ENCODE peak calls at places on chromosome 3, in four cellular contexts. E is aorta, Y is Peyer's patch, D is stomach. Z is an unnamed sample. For H3K4me1, the result is how much of the 10 kb centered on the place peaks cover.

GRCh38 chr3:122314467-122314866 is 10.6 kb upstream of the CSTA start:
- DNase-seq in E (no peak), Y (no peak), D (no peak), Z (no peak)

GRCh38 chr3:25604107-25604805 is 60.5 kb downstream of the TOP2B start:
- DNase-seq in E (no peak), Y (no peak), D (no peak), Z (no peak)

GRCh38 chr3:149000207-149000745 is 8.9 kb downstream of the GYG1 start:
- DNase-seq in E (no peak), Y (no peak), D (no peak), Z (no peak)

GRCh38 chr3:28109829-28110228 is 131.6 kb upstream of the CMC1 start:
- DNase-seq in E (no peak), Y (no peak), D (no peak), Z (no peak)

GRCh38 chr3:187286467-187287059 is 5.0 kb downstream of the MASP1 start:
- DNase-seq in E (no peak), Y (no peak), D (no peak), Z (no peak)

GRCh38 chr3:160982497-160982896 is 122.7 kb downstream of the B3GALNT1 start:
- DNase-seq in E (no peak), Y (no peak), D (no peak), Z (no peak)

GRCh38 chr3:132593950-132594328 is 3.1 kb upstream of the ACKR4 start:
- DNase-seq in E (no peak), Y (no peak), D (no peak), Z (no peak)

GRCh38 chr3:38095687-38096483 is 41.0 kb downstream of the ACAA1 start:
- DNase-seq in E (peak), Y (peak), D (no peak), Z (no peak)

GRCh38 chr3:16183601-16184270 is 9.3 kb downstream of the GALNT15 start:
- DNase-seq in E (no peak), Y (no peak), D (no peak), Z (peak)

GRCh38 chr3:42706721-42707619 is 4.4 kb upstream of the HHATL start:
- DNase-seq in E (no peak), Y (no peak), D (no peak), Z (no peak)

GRCh38 chr3:179729086-179729485 is 76.2 kb downstream of the USP13 start:
- DNase-seq in E (no peak), Y (no peak), D (no peak), Z (no peak)

GRCh38 chr3:142259359-142259758 is 34.0 kb upstream of the GK5 start:
- DNase-seq in E (no peak), Y (no peak), D (no peak), Z (no peak)

GRCh38 chr3:131636266-131636775 is 133.6 kb upstream of the MRPL3 start:
- DNase-seq in E (no peak), Y (no peak), D (no peak), Z (no peak)

GRCh38 chr3:17655743-17656142 is 86.7 kb downstream of the TBC1D5 start:
- DNase-seq in E (no peak), Y (no peak), D (no peak), Z (no peak)

GRCh38 chr3:150762662-150763121 is 277 bp downstream of the SIAH2 start:
- DNase-seq in E (peak), Y (no peak), D (no peak), Z (no peak)

GRCh38 chr3:89957461-89957860 is 850.0 kb downstream of the EPHA3 start:
- DNase-seq in E (no peak), Y (no peak), D (no peak), Z (no peak)

GRCh38 chr3:8972614-8973013 is 9.3 kb upstream of the RAD18 start:
- DNase-seq in E (no peak), Y (no peak), D (no peak), Z (no peak)

GRCh38 chr3:64388886-64389285 is 163.6 kb upstream of the PRICKLE2 start:
- DNase-seq in E (no peak), Y (no peak), D (no peak), Z (no peak)

GRCh38 chr3:149542375-149543312 is 68.1 kb downstream of the TM4SF4 start:
- DNase-seq in E (no peak), Y (no peak), D (no peak), Z (no peak)

GRCh38 chr3:32284443-32284842 is 46.0 kb downstream of the CMTM8 start:
- DNase-seq in E (no peak), Y (no peak), D (no peak), Z (no peak)

GRCh38 chr3:40615110-40615915 is 90.6 kb downstream of the ZNF621 start:
- DNase-seq in E (no peak), Y (no peak), D (no peak), Z (no peak)

GRCh38 chr3:44685128-44685800 is 27.2 kb upstream of the ZNF502 start:
- DNase-seq in E (peak), Y (peak), D (peak), Z (peak)

GRCh38 chr3:124178531-124178930 is 186.6 kb upstream of the ROPN1 start:
- DNase-seq in E (no peak), Y (no peak), D (no peak), Z (no peak)

GRCh38 chr3:170848294-170848917 is 21.6 kb downstream of the RPL22L1 start:
- DNase-seq in E (no peak), Y (no peak), D (no peak), Z (no peak)

GRCh38 chr3:144119611-144120010 is 148.0 kb downstream of the DIPK2A start:
- DNase-seq in E (no peak), Y (no peak), D (no peak), Z (no peak)

GRCh38 chr3:84738101-84738500 is 220.7 kb upstream of the CADM2 start:
- DNase-seq in E (no peak), Y (no peak), D (no peak), Z (no peak)

GRCh38 chr3:194139977-194140351 is 4.0 kb downstream of the HES1 start:
- DNase-seq in E (no peak), Y (no peak), D (no peak), Z (no peak)

GRCh38 chr3:11136871-11137626 is 17.2 kb upstream of the HRH1 start:
- DNase-seq in E (peak), Y (no peak), D (no peak), Z (peak)

GRCh38 chr3:168511428-168512014 is 415.8 kb upstream of the GOLIM4 start:
- DNase-seq in E (no peak), Y (no peak), D (no peak), Z (no peak)

DNA sequence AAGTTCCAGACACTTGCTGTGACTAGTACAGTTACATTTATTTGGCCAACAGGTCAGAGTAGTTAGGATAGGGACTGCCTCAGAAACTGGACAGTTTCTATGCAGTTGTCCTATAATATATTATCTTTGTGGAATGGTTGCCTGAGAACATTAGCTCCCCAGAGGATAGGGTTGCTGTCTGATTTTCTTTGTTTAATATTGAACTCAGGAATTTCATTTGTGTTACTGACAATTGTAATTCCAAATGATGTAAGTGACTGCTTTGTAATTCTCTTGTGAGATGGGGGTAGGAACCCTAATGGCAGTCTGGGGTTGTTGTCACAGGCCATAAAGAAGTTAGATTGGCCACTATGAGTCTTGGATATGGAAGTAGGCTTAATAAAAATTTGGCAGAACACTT is 2.2 kb downstream of the NXPE3 start:
- DNase-seq in E (no peak), Y (no peak), D (no peak), Z (no peak)
- H3K27ac ChIP-seq in E (no peak), Y (no peak), D (no peak), Z (peak)

DNA sequence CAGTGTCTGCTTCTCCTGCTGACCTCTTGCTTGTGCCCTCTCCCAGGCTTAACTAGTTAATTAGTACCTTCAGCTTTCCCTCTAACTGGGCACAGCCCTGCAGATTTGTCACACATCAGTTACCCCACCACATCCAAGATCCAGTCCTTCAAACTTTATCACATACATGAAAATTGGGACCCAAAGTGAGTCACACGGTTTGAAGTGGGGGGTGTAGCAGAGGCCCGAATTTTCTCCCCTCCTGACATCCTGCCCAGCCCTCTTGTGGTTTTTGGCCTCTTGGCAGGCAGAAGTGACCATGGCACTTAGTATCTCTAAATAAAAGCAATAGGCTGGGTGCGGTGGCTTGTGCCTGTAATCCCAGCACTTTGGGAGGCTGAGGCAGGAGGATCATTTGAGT is 3.9 kb downstream of the MAPKAPK3 start:
- DNase-seq in E (no peak), Y (no peak), D (no peak), Z (no peak)
- H3K4me1 ChIP-seq in E (under half), Y (under half), D (half or more), Z (under half)

DNA sequence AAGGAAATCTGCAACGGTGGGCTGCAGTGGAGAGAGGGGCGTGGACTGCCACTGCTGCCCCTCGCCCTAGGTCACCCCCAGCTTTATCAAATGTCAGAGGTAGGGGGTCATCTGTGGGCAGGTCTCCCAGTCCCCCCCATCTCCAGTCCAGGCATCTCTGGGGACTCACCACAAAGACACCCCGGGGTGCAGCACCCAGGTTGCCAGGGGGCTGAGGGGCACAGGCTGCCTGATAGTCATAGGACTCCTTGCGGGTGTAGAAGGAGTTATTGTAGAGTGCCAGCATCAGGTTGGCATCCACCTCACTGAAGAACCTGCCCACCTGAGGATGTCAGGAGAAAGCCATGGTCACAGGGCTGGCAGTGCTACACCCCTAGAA is 6.5 kb upstream of the TMEM115 start:
- DNase-seq in E (no peak), Y (no peak), D (no peak), Z (no peak)
- H3K4me3 ChIP-seq in E (no peak), Y (peak), D (peak), Z (no peak)

DNA sequence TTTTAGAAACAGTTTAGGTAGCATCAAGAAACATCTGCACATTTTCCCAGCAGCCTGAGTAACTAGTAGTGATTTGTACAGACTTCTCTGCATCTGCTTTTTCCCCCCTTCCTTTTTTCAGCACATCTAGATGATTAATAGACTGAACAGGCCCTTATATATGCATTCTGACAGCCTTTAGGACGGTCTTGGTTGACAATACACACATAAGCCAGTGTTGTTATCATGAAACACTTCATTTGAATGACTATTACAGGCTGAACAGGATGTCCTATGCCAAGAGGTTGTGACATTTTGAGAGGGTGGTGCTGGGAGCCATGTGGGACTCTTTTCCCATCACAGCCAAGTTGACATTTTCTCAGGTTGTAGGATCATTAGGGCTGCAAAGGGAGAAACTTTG is 73.9 kb downstream of the FILIP1L start:
- DNase-seq in E (no peak), Y (no peak), D (no peak), Z (peak)
- H3K27ac ChIP-seq in E (peak), Y (peak), D (peak), Z (peak)

GRCh38 chr3:112649478-112649735 is 8.5 kb upstream of the CCDC80 start:
- DNase-seq in E (no peak), Y (no peak), D (no peak), Z (no peak)
- H3K4me1 ChIP-seq in E (under half), Y (under half), D (under half), Z (under half)

GRCh38 chr3:52721002-52721741 is 15.3 kb downstream of the SPCS1 start:
- DNase-seq in E (no peak), Y (no peak), D (no peak), Z (no peak)
- H3K4me3 ChIP-seq in E (no peak), Y (no peak), D (no peak), Z (no peak)

GRCh38 chr3:104768886-104769285 is 597.8 kb upstream of the ALCAM start:
- DNase-seq in E (no peak), Y (no peak), D (no peak), Z (no peak)

GRCh38 chr3:104764499-104764898 is 602.2 kb upstream of the ALCAM start:
- DNase-seq in E (no peak), Y (no peak), D (no peak), Z (no peak)

GRCh38 chr3:104763007-104763406 is 603.7 kb upstream of the ALCAM start:
- DNase-seq in E (peak), Y (no peak), D (no peak), Z (no peak)
- H3K27ac ChIP-seq in E (peak), Y (no peak), D (no peak), Z (no peak)

DNA sequence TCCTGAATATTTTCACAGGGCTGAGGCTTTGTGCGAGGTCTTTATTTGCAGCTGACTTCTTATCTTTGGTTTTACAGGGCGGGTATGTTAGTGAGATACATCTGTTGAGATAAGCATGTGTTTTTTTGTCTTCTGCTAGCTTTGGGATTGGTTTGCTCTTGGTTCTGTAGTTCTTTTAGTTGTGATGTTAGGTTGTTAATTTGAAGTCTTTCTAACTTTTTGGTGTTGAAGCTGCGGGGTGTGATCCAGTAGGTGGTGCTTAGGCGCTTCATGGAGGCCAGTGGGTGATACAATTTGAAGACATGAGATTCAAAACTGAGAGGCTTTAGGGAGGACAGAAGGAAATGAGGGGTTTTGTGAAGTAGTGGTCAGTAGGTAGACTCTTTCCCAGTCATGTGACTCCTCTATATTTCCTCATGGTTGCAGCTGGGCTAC is 68.0 kb upstream of the TNFSF10 start:
- DNase-seq in E (no peak), Y (no peak), D (no peak), Z (no peak)
- H3K4me1 ChIP-seq in E (under half), Y (under half), D (under half), Z (under half)